ENCODE peak calls at places on chromosomes 1 and 21, in six cellular contexts. K is ecto neural progenitor cell; B is hippocampal formation; E is stimulated activated CD4-positive, alpha-beta T cell treated with anti-CD3 and anti-CD28 coated beads, Interleukin-15, amount 100 ng/mL, for 1 hour; S is activated CD4-positive, alpha-beta T cell treated with anti-CD3 and anti-CD28 coated beads, Interleukin-2, amount 10 ng/mL, durations not matched to agents 7 days and 5 days; H is immature natural killer cell. Y is an unnamed sample.
A peak's percentile ranks its signal among the peaks of the same experiment; 100 is the strongest.

GRCh38 chr21:36927718-36928117 is 38.8 kb downstream of the HLCS start:
- DNase-seq in K (peak; percentile 82), B (peak; percentile 33), E (peak; percentile 55), S (peak; percentile 74), H (peak; percentile 47), Y (peak; percentile 49)

GRCh38 chr1:91099746-91100621 is 78.1 kb upstream of the ZNF644 start:
- DNase-seq in K (no peak), B (no peak), E (no peak), S (no peak), H (peak; percentile 71), Y (no peak)

GRCh38 chr1:236018885-236019453 is 45.9 kb downstream of the NID1 start:
- DNase-seq in K (no peak), B (no peak), E (no peak), S (no peak), H (no peak), Y (no peak)

GRCh38 chr1:228691926-228692325 is 43.4 kb upstream of the RHOU start:
- DNase-seq in K (no peak), B (peak; percentile 42), E (no peak), S (peak; percentile 54), H (no peak), Y (no peak)

GRCh38 chr1:162388083-162388594 is 6.6 kb downstream of the C1orf226 start:
- DNase-seq in K (peak; percentile 41), B (no peak), E (no peak), S (no peak), H (no peak), Y (no peak)

GRCh38 chr1:38918568-38918967 is 23.1 kb downstream of the RHBDL2 start:
- DNase-seq in K (no peak), B (no peak), E (no peak), S (no peak), H (no peak), Y (no peak)

GRCh38 chr1:80778094-80778840 is 1022.5 kb upstream of the ADGRL2 start:
- DNase-seq in K (no peak), B (no peak), E (no peak), S (no peak), H (no peak), Y (no peak)

GRCh38 chr1:8462298-8462946 is 144.5 kb downstream of the SLC45A1 start:
- DNase-seq in K (no peak), B (no peak), E (no peak), S (no peak), H (no peak), Y (no peak)

GRCh38 chr1:42658880-42659337 is 686 bp downstream of the PPIH start:
- DNase-seq in K (no peak), B (no peak), E (no peak), S (no peak), H (no peak), Y (no peak)

GRCh38 chr1:220631238-220631842 is 58.8 kb upstream of the C1orf115 start:
- DNase-seq in K (no peak), B (no peak), E (no peak), S (no peak), H (no peak), Y (no peak)

GRCh38 chr1:41357451-41358151 is 3.6 kb upstream of the FOXO6 start:
- DNase-seq in K (peak; percentile 65), B (no peak), E (no peak), S (no peak), H (no peak), Y (no peak)

GRCh38 chr1:31064685-31065309 is 720 bp downstream of the PUM1 start:
- DNase-seq in K (no peak), B (peak; percentile 47), E (no peak), S (peak; percentile 36), H (no peak), Y (no peak)

GRCh38 chr1:21149862-21150432 is 26.8 kb downstream of the EIF4G3 start:
- DNase-seq in K (no peak), B (peak; percentile 40), E (no peak), S (no peak), H (no peak), Y (no peak)

GRCh38 chr1:28056129-28056925 is 32.1 kb downstream of the EYA3 start:
- DNase-seq in K (no peak), B (no peak), E (peak; percentile 24), S (peak; percentile 57), H (peak; percentile 31), Y (peak; percentile 34)

GRCh38 chr1:32239790-32240139 is 7.3 kb upstream of the FAM167B start:
- DNase-seq in K (no peak), B (no peak), E (no peak), S (no peak), H (no peak), Y (no peak)

Y was measured in activated T-helper 1 cell treated with anti-CD3 and anti-CD28 coated beads, Interleukin-2, amount 50 U/mL, for 16 hours.